ENCODE peak calls at places on chromosomes 7 and 10, in seven cellular contexts. Y is T-cell, A is Right ventricle myocardium superior, W is HFF-Myc, I is iris pigment epithelial cell, E is GM23248, Q is RCC 7860. G is an unnamed sample.

GRCh38 chr10:122010405-122011050 is 21.6 kb downstream of the TACC2 start:
- DNase-seq in Y (no peak), A (no peak), W (no peak), I (peak; percentile 54), E (no peak), Q (no peak), G (no peak)

GRCh38 chr10:451021-451471 is 238.4 kb downstream of the DIP2C start:
- DNase-seq in Y (peak; percentile 87), A (no peak), W (no peak), I (no peak), E (no peak), Q (no peak), G (peak; percentile 57)

GRCh38 chr7:104240400-104240799 is 32.6 kb upstream of the ORC5 start:
- DNase-seq in Y (no peak), A (no peak), W (no peak), I (no peak), E (no peak), Q (no peak), G (no peak)

GRCh38 chr10:7432884-7433726 is 22.3 kb upstream of the SFMBT2 start:
- DNase-seq in Y (no peak), A (no peak), W (no peak), I (no peak), E (no peak), Q (no peak), G (no peak)

GRCh38 chr10:4673279-4674040 is 152.5 kb upstream of the AKR1E2 start:
- DNase-seq in Y (no peak), A (no peak), W (no peak), I (no peak), E (no peak), Q (no peak), G (no peak)

GRCh38 chr10:106535304-106535964 is 629.1 kb downstream of the SORCS1 start:
- DNase-seq in Y (no peak), A (no peak), W (no peak), I (peak; percentile 35), E (peak; percentile 1), Q (no peak), G (no peak)

GRCh38 chr7:332646-333398 is 42.9 kb downstream of the FOXL3 start:
- DNase-seq in Y (peak; percentile 80), A (peak; percentile 89), W (no peak), I (peak; percentile 50), E (peak; percentile 71), Q (no peak), G (peak; percentile 93)

GRCh38 chr7:4792537-4793126 is 17.2 kb downstream of the AP5Z1 start:
- DNase-seq in Y (no peak), A (peak; percentile 62), W (no peak), I (peak; percentile 38), E (peak; percentile 53), Q (no peak), G (peak; percentile 20)

GRCh38 chr7:50475340-50475739 is 25.2 kb upstream of the FIGNL1 start:
- DNase-seq in Y (no peak), A (no peak), W (no peak), I (no peak), E (no peak), Q (no peak), G (no peak)

GRCh38 chr10:49072166-49072885 is 43.0 kb downstream of the VSTM4 start:
- DNase-seq in Y (no peak), A (no peak), W (no peak), I (no peak), E (no peak), Q (no peak), G (no peak)

GRCh38 chr7:117269417-117269816 is 53.4 kb downstream of the WNT2 start:
- DNase-seq in Y (no peak), A (no peak), W (peak; percentile 79), I (peak; percentile 98), E (peak; percentile 97), Q (peak; percentile 94), G (no peak)

GRCh38 chr7:90629306-90629918 is 33.3 kb downstream of the CDK14 start:
- DNase-seq in Y (no peak), A (no peak), W (peak; percentile 33), I (peak; percentile 60), E (peak; percentile 67), Q (peak; percentile 53), G (no peak)

GRCh38 chr10:3452234-3452633 is 279.7 kb upstream of the PITRM1 start:
- DNase-seq in Y (no peak), A (no peak), W (peak; percentile 92), I (peak; percentile 96), E (peak; percentile 90), Q (peak; percentile 90), G (no peak)

GRCh38 chr10:5211696-5212095 is 15.1 kb downstream of the AKR1C4 start:
- DNase-seq in Y (no peak), A (no peak), W (no peak), I (no peak), E (no peak), Q (no peak), G (no peak)

GRCh38 chr7:66413379-66414114 is 208.4 kb downstream of the TPST1 start:
- DNase-seq in Y (peak; percentile 87), A (peak; percentile 88), W (peak; percentile 37), I (peak; percentile 81), E (peak; percentile 70), Q (no peak), G (peak; percentile 83)

GRCh38 chr10:71746344-71747037 is 26.8 kb downstream of the VSIR start:
- DNase-seq in Y (no peak), A (peak; percentile 79), W (no peak), I (peak; percentile 18), E (no peak), Q (no peak), G (no peak)

GRCh38 chr10:44864042-44864436 is 47.1 kb upstream of the TMEM72 start:
- DNase-seq in Y (no peak), A (peak; percentile 52), W (no peak), I (no peak), E (peak; percentile 72), Q (no peak), G (peak; percentile 6)

GRCh38 chr10:98460837-98461499 is 14.2 kb upstream of the HPS1 start:
- DNase-seq in Y (no peak), A (no peak), W (peak; percentile 75), I (peak; percentile 95), E (peak; percentile 94), Q (peak; percentile 84), G (no peak)

GRCh38 chr7:100584046-100584676 is 1.8 kb downstream of the LRCH4 start:
- DNase-seq in Y (no peak), A (no peak), W (no peak), I (no peak), E (no peak), Q (no peak), G (no peak)

GRCh38 chr10:69512901-69513300 is 60.3 kb downstream of the NEUROG3 start:
- DNase-seq in Y (no peak), A (no peak), W (no peak), I (no peak), E (peak; percentile 33), Q (no peak), G (no peak)

GRCh38 chr7:25407932-25408480 is 179.7 kb upstream of the NPVF start:
- DNase-seq in Y (no peak), A (no peak), W (no peak), I (no peak), E (no peak), Q (no peak), G (no peak)

GRCh38 chr7:21773326-21773725 is 172.4 kb downstream of the CDCA7L start:
- DNase-seq in Y (no peak), A (no peak), W (no peak), I (no peak), E (no peak), Q (no peak), G (no peak)

GRCh38 chr10:131872011-131872836 is 28.6 kb upstream of the PPP2R2D start:
- DNase-seq in Y (no peak), A (no peak), W (no peak), I (no peak), E (no peak), Q (no peak), G (no peak)